ENCODE peak calls at places on chromosomes 5 and 9, in five cellular contexts. M, I, V, B and X are unnamed samples.

GRCh38 chr5:96741911-96742310 is 65.8 kb downstream of the ERAP1 start:
- DNase-seq in I (no peak), V (no peak), B (no peak), M (no peak), X (no peak)

GRCh38 chr5:64691333-64691732 is 1.0 kb downstream of the SHISAL2B start:
- DNase-seq in B (no peak), M (no peak), I (no peak), V (no peak), X (no peak)

GRCh38 chr5:95959964-95960801 is 1.5 kb downstream of the ELL2 start:
- DNase-seq in M (no peak), V (no peak), B (no peak), I (no peak), X (no peak)

GRCh38 chr9:123584202-123585176 is 228.5 kb downstream of the CRB2 start:
- DNase-seq in V (no peak), B (no peak), I (no peak), M (no peak), X (peak)

GRCh38 chr9:91034976-91035824 is 233.6 kb downstream of the SYK start:
- DNase-seq in V (no peak), I (no peak), M (no peak), B (peak), X (no peak)

GRCh38 chr5:132457371-132458225 is 33.0 kb downstream of the IRF1 start:
- DNase-seq in M (peak), V (no peak), I (no peak), B (no peak), X (no peak)

GRCh38 chr9:36382484-36382883 is 17.6 kb downstream of the RNF38 start:
- DNase-seq in M (no peak), I (no peak), B (no peak), V (no peak), X (no peak)

GRCh38 chr9:128636556-128637530 is 19.8 kb downstream of the DYNC2I2 start:
- DNase-seq in I (no peak), B (no peak), M (no peak), V (no peak), X (no peak)

GRCh38 chr9:114507726-114508125 is 2.5 kb upstream of the WHRN start:
- DNase-seq in I (no peak), V (no peak), M (peak), B (no peak), X (peak)

GRCh38 chr5:141960018-141960417 is 2.0 kb upstream of the PCDH12 start:
- DNase-seq in M (peak), V (no peak), I (no peak), B (no peak), X (no peak)

GRCh38 chr5:115758356-115758755 is 58.1 kb downstream of the CDO1 start:
- DNase-seq in I (no peak), B (peak), V (no peak), M (no peak), X (no peak)

GRCh38 chr5:171544913-171545550 is 125.6 kb downstream of the FGF18 start:
- DNase-seq in V (no peak), B (no peak), I (no peak), M (no peak), X (peak)

GRCh38 chr9:33198163-33198562 is 31.0 kb upstream of the B4GALT1 start:
- DNase-seq in B (no peak), V (no peak), M (no peak), I (no peak), X (no peak)

GRCh38 chr9:91734371-91734981 is 215.6 kb downstream of the ROR2 start:
- DNase-seq in M (peak), I (peak), B (no peak), V (peak), X (peak)

GRCh38 chr9:116580853-116581252 is 106.3 kb upstream of the TRIM32 start:
- DNase-seq in V (no peak), M (no peak), B (no peak), I (no peak), X (no peak)

GRCh38 chr5:7815757-7816534 is 35.0 kb downstream of the CFAP90 start:
- DNase-seq in M (peak), I (peak), B (peak), V (peak), X (peak)

GRCh38 chr5:40842351-40842750 is 1.2 kb downstream of the CARD6 start:
- DNase-seq in M (no peak), V (no peak), I (no peak), B (no peak), X (no peak)

GRCh38 chr5:24633705-24634325 is 11.0 kb downstream of the CDH10 start:
- DNase-seq in I (peak), M (peak), B (no peak), V (no peak), X (peak)

GRCh38 chr9:134136117-134136996 is 475 bp downstream of the WDR5 start:
- DNase-seq in I (no peak), V (peak), M (no peak), B (no peak), X (peak)

GRCh38 chr9:7756088-7756487 is 43.5 kb downstream of the DMAC1 start:
- DNase-seq in B (peak), I (no peak), M (no peak), V (no peak), X (no peak)

GRCh38 chr5:74950836-74951515 is 84.8 kb upstream of the FAM169A start:
- DNase-seq in V (no peak), B (no peak), M (no peak), I (no peak), X (no peak)

GRCh38 chr5:9545959-9546851 is at the start of gene SEMA5A:
- DNase-seq in M (no peak), V (peak), B (no peak), I (no peak), X (no peak)

GRCh38 chr5:173825215-173825865 is 62.8 kb upstream of the CPEB4 start:
- DNase-seq in I (no peak), M (peak), B (no peak), V (no peak), X (no peak)
- TF ChIP-seq SUZ12 in I (no peak), M (no peak), B (no peak), V (no peak), X (no peak)

GRCh38 chr9:78707080-78707479 is 410.2 kb downstream of the PSAT1 start:
- DNase-seq in M (no peak), B (no peak), I (no peak), V (no peak), X (no peak)

DNA sequence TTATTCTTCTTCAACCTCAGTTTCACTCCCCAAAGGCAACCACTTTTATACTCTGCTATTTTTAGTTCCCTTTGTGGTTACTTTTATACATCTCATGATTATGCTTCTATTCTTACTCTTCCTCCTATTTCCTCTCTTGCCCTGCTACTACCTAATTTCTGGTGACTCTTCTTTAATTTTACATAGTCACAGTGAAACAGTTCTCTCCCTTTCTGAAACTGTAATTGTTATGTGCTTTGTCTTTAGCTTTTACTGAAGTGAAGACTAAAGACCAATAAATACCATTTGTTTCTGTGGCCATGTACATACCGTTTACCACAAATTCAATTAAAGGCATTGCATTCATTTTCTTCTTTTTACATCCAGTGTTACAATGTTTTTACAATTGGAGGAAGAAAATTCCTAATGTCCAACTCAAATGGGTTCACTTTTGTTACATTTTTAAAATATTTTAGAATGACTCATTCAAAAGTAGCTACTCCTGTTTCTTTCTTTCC is 410.6 kb downstream of the PSAT1 start:
- DNase-seq in M (no peak), B (peak), I (no peak), V (no peak), X (no peak)
- TF ChIP-seq SUZ12 in M (no peak), B (no peak), I (no peak), V (no peak), X (no peak)

GRCh38 chr9:108325406-108325805 is 530.4 kb downstream of the ACTL7B start:
- DNase-seq in M (no peak), B (no peak), I (no peak), V (no peak), X (no peak)
- TF ChIP-seq SUZ12 in M (no peak), B (no peak), I (no peak), V (no peak), X (no peak)

DNA sequence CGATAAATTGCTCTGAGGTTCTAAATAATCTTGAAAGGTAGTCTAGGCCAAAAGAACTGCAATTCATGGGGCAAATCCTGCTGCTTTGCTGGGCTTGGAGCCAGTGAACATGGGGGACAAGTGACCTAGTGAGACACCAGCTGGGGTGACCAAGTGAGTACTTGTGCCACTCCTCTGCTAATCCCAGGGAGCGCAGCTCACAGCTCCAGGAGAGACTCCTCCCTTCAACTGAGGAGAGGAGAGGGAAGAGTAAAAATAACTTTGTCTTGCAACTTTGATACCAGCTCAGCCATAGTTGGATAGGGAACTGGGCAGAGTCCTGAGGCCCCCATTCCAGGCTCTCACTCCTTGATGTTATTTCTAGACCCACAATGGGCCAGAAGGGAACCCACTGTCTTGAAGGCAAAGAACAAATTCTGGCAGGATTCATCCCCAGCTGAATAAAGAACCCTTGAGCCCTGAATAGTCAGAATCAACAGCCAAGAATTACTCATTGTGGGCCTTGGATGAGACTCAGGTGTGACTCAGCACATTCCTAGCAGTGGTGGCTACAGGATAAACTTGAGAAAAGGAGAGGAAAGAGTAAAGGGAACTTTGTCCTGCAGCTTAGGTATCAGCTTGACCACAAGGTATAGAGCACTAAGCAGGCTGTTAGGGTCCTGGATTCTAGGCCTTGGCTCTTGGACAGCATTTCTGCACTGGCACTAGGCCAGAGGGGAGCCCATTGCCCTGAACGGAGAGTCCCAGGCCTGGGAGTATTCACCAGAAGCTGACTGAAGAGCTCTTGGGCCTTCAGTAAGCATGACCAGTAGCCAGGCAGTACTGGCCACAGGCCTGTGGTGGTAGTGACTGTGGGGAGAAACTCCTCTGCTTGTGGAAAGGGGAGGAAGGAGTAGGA is 288.3 kb upstream of the CDH18 start:
- DNase-seq in B (no peak), V (no peak), M (peak), I (no peak), X (no peak)
- TF ChIP-seq SUZ12 in B (no peak), V (no peak), M (no peak), I (no peak), X (no peak)

DNA sequence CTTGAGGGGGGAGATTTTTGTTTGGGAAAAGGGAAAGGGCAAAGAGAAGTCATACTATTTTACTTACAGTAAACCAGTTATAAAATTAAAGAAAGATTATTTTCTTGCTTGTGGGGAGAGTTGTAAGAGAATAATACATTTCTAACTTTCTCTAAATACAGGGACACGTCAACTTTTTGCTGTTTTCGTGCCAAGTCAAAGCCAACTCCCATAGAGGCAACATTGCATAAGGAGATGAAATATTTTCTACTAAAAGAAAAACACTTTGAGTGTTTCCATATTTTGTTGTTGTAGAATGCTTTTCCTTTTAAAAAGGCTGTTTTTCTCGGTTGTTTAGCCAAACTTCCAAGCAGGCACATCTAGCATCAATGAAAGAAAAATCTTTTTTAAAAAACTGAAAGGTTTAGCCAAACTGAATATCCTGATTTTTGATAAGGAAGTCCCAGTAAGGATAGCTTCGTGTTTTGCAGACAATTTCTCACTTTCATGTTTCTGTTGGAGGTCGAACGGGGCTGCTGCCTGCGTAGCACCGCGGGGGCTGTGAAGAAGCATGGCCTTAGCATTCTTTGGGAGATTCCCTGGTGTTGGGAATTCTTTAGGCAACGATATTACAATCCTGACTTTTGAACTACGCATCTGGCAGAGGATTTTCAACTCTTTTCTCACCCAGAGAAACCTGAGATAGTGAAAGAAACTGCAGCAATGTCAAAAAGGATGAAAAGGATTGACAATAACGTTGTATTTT is 108.2 kb upstream of the FBXL7 start:
- DNase-seq in M (no peak), I (no peak), B (no peak), V (no peak), X (no peak)
- TF ChIP-seq SUZ12 in M (no peak), I (no peak), B (no peak), V (no peak), X (no peak)

DNA sequence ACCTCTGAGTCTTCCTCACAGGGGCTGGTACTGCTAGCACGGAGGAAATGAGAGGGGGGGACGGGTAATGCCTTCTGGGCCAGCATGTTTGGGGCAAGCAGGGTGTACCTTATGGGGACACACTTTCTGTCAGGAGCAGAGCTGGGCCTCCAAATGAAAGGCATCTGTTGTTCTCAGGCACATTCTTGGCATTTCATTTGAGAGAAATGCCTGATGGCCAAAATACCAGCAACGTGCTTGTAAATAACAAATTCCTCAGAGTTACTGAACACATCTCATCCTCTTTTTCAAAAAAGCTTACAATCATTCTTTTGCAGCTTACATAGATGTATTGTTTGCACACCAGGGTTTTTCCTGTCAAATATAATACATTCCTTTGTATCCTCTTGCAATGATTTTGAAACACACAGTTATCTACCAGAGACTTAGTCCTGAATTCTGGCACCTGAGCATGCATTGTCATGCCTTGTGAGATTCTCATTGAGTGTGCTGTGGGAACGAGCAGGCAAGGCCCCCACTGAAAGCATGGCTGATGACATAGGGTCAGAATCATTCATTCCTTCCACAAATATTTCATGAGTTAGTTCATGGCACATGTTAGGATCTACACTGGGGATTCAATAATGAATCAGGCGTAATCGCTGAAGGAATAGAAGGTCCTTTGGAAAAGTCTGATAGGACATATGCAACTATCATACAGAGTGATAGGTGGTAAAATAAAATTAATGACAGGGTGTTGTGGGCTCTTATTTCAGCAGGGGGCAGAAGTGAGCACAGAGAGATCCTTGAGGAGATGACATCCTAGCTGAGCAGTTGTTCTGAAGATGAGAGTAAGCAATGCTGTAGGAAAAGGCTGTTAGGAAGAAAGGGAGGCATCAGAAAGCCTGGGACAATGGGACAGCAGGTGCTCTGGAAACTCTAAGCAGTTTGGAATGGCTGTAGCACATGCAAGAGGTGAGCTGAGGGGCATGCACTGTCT is 260.9 kb upstream of the TUT7 start:
- DNase-seq in B (no peak), V (peak), I (peak), M (peak), X (peak)
- TF ChIP-seq SUZ12 in B (no peak), V (no peak), I (no peak), M (no peak), X (no peak)

DNA sequence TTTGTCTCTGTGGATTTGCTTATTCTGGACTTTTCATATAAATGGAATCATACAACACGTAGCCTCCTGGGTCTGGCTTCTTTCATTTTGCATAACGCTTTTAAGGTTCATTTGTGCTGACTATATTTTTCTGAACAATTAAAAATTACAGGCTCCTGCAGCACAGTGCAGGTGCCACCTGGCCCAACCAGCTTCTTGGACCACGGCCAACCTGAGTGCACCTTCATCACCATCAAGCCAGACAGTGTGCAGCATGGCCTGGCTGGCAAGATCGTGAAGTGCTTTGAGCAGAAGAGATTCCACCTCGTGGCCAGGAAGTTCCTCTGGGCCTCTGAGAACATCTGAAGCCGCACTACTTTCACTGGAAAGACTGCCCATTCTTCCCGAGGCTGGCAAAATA is 53.5 kb upstream of the COL15A1 start:
- DNase-seq in M (no peak), I (no peak), V (no peak), B (no peak), X (no peak)
- TF ChIP-seq SUZ12 in M (no peak), I (no peak), V (no peak), B (no peak), X (no peak)

GRCh38 chr5:147180751-147181150 is 54.1 kb upstream of the STK32A start:
- DNase-seq in B (no peak), V (no peak), I (no peak), M (no peak), X (no peak)
- TF ChIP-seq SUZ12 in B (no peak), V (no peak), I (no peak), M (no peak), X (no peak)

GRCh38 chr9:108742191-108742590 is 113.6 kb downstream of the ACTL7B start:
- DNase-seq in V (no peak), M (no peak), B (no peak), I (no peak), X (no peak)

GRCh38 chr9:108746001-108746400 is 109.8 kb downstream of the ACTL7B start:
- DNase-seq in I (no peak), V (no peak), B (no peak), M (no peak), X (no peak)

GRCh38 chr9:108743426-108743825 is 112.4 kb downstream of the ACTL7B start:
- DNase-seq in M (no peak), I (no peak), B (no peak), V (no peak), X (no peak)

GRCh38 chr9:108746864-108747263 is 108.9 kb downstream of the ACTL7B start:
- DNase-seq in V (no peak), I (no peak), B (no peak), M (peak), X (no peak)

DNA sequence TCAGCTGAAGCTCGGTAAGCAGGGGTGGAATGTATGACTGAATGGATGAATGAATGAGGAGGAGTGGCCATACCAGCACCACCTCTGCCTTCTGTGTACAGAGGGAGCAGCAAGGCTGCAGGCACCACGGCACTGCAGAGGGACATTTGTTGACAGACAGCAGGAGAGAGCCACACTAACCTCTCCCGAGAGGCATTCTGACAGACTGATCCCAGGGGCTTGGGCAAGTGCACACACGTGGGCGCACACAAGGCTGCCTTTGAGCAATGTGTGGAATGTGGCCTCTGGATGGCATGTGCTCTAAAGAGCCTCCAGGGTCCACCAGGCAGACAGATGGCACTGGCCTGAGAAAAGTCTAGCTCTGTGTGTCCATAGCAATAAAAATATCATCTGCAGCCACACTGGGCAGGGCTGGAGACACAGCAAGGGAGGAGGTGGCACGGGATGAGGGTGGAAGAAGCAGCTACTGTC is 111.8 kb downstream of the ACTL7B start:
- DNase-seq in I (no peak), M (peak), B (no peak), V (no peak), X (no peak)
- TF ChIP-seq SUZ12 in I (no peak), M (no peak), B (no peak), V (no peak), X (no peak)